ENCODE peak calls at places on chromosomes 7 and 10, in four cellular contexts. T is lower leg skin, B is PC-3, C is Panc1. K is an unnamed sample.

GRCh38 chr10:43674546-43675205 is 26.0 kb upstream of the ZNF32 start:
- DNase-seq in B (no peak), C (no peak), T (peak), K (no peak)

GRCh38 chr10:43234471-43235041 is 32.3 kb downstream of the RASGEF1A start:
- DNase-seq in C (no peak), T (peak), B (no peak), K (no peak)

GRCh38 chr10:36168777-36169176 is 526.7 kb upstream of the FZD8 start:
- DNase-seq in T (no peak), C (no peak), B (no peak), K (no peak)

GRCh38 chr10:3622427-3622826 is 162.6 kb downstream of the KLF6 start:
- DNase-seq in T (no peak), C (no peak), B (no peak), K (no peak)

GRCh38 chr10:44963772-44964633 is 4.4 kb downstream of the RASSF4 start:
- DNase-seq in T (peak), B (no peak), C (no peak), K (no peak)

GRCh38 chr10:51073461-51074237 is 638 bp upstream of the PRKG1 start:
- DNase-seq in T (peak), B (peak), C (no peak), K (peak)

GRCh38 chr10:51074238-51075028 is at the start of gene PRKG1:
- DNase-seq in B (peak), T (peak), C (peak), K (peak)

GRCh38 chr10:73911553-73912004 is 647 bp downstream of the PLAU start:
- DNase-seq in C (no peak), T (peak), B (peak), K (peak)

GRCh38 chr10:99125879-99126278 is 109.8 kb downstream of the HPSE2 start:
- DNase-seq in B (no peak), T (no peak), C (no peak), K (no peak)

GRCh38 chr7:117259626-117260025 is 63.2 kb downstream of the WNT2 start:
- DNase-seq in T (no peak), C (no peak), B (no peak), K (peak)

DNA sequence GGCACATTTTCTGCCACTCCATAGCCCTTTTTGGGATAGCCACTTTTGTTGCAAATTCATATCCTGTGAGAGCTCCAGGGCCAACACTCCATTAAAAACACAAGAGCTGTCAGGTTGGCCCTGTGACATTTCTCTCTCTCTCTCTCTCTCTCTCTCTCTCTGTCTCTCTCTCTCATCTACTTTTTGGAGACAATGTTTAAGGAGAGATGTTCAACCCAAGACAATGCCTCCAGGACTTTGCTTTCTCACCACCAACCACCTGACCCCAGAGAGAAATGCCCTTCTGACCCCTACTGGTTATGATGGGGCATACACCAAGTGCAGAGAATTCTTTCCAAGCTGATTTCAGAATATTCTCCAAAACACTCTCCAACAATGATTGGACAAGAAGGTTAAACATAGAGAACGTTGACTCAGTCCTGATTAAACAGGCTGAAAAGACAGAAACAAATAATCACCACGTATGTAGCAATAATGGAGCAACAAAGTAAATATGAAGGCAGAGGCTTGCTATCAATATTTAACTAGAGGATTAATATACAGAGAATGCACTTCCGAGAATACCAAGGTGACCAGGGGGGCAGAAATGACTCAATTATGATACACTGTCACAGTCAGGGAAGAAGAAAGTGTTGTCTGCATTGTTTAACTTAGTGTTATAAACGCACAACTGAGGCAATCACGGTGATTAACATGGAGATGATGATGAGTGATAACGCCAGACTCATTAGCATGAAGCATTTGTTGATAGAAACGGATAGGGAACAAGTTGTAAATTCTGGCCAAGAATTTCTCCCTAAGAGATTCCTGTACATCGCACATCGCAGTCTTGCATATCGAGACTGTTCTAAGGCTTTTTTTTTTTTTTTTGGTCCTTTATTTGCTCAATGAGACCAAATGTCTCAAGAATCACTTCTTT is 178.5 kb downstream of the NRP1 start:
- DNase-seq in T (no peak), C (peak), B (peak), K (peak)
- TF ChIP-seq CTCF in T (no peak), C (peak), B (no peak), K (peak)

GRCh38 chr7:74292757-74293576 is 3.8 kb downstream of the CLIP2 start:
- DNase-seq in B (no peak), T (no peak), C (no peak), K (no peak)
- H3K4me3 ChIP-seq in B (no peak), T (no peak), C (no peak), K (no peak)

DNA sequence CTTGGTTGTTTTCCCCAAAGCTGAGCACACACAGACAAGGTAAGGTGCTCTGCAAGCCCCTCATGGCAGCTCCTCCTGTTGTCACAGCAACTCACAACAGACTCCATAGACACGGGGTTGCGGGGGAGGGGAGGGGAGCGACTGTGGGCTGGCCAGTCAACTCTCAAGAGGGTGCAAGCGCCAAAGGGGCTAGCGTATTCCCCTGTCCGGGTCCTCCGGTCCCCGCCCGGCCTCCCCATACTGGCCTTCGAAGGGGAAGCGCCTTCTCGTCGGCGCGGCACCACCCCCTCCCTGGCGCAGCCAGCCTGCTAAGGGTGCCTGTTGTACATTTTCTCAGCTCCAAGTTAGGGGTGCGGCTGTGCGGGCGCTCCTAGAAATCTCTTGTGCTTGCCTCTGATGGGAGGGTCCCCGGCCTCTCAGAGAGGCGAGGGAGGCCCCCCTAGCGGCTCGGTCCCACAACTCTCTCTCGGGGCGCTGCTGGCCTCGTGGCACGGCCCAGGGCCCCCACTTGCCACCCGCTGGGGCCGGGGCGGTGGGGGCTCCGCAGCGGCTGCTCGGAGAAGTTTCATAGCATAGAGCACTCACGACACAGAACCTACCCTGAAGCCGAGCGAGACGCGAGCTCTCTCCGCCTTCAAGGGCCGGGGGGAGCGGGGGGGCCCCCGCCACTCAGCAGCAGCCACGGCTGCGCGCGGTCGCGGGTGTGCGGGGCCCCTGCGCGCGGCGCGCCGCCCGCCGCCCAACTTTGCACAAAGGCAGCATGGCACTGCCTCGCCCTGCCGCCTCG is 420 bp downstream of the RHOBTB1 start:
- DNase-seq in B (peak), T (peak), C (no peak), K (peak)
- TF ChIP-seq CTCF in B (no peak), T (no peak), C (no peak), K (no peak)

DNA sequence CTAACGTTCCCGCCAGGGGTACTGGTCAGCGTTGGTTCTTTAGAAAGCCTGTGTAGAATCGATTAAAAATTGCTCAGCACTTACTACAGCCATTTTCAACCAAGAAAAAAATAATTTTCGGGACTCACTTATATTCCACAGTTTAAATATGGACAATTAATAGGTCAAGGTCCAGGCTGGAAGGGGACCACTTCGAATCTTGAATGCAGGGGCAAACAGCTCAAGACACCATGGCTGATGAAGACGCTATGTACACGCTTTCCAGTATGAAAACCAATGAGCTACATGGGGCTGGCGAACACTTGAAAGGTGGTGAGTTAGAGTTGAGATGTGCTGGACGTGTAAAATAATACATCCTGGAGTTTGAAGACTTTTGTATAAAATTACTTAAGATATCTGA is 87.2 kb downstream of the PRKCQ start:
- DNase-seq in C (no peak), B (no peak), T (no peak), K (no peak)
- H3K4me3 ChIP-seq in C (no peak), B (no peak), T (no peak), K (no peak)

DNA sequence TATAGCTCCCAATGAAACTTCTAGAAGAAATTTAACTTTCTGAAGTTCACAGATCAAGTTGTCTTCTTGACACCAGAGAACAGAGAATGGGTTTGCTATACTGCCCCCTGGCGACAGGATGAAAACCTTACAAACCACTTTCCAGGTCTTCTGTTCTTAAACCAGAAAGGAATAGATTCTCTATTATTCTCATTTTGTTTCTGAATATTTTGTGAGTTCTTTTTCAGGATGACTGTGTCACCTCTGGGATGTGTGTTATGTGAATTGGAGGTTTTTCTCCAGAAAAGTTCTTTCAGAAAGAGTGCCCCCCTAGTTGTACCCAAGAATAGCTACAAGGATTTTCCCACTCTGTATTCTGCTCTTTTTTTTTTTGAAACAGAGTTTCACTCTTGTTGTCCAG is 6.3 kb downstream of the IFT22 start:
- DNase-seq in B (peak), T (no peak), C (no peak), K (peak)
- TF ChIP-seq CTCF in B (peak), T (no peak), C (peak), K (peak)

GRCh38 chr7:149284343-149284742 is 22.3 kb downstream of the ZNF783 start:
- DNase-seq in T (peak), C (no peak), B (no peak), K (peak)
- H3K4me3 ChIP-seq in T (no peak), C (peak), B (peak), K (no peak)

GRCh38 chr7:151060416-151061234 is 1.2 kb downstream of the SLC4A2 start:
- DNase-seq in T (no peak), C (no peak), B (peak), K (peak)
- TF ChIP-seq CTCF in T (no peak), C (no peak), B (peak), K (no peak)

DNA sequence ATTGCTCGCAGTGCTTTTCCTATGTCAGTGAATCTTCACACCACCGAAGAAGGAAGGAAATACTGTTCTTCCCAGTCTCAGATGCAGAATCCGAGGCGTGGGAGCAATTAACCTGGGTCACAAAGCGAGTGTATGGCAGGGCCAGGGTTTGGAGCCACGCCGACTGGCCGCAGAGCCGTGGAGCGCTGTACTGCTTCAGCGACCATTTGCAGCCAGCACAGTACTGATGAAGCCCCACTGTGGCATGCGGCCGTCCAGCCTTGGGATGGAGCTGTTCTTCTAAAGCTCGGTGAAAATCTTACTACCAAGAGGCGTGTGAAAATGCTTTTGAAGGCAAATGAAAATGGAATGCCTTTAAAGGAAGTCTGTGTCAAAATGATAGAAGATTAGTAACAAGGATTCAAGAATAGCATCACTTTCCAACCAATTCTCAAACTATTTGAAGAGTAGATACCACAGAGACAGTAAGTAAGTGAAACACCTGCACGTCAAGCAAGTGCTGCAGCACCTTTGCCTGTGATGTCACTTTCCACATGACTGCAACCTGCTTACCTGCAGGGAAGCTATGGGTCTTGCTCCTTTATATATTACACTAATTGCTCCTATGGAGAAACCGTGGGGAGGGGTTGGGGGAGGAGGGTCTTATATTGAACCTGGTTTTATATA is 4.9 kb downstream of the PPP2R2D start:
- DNase-seq in T (no peak), C (no peak), B (no peak), K (no peak)
- H3K4me3 ChIP-seq in T (no peak), C (no peak), B (no peak), K (no peak)

GRCh38 chr7:80134536-80135305 is at the start of gene GNAI1:
- DNase-seq in C (no peak), T (peak), B (peak), K (peak)

GRCh38 chr7:80134105-80134535 is 511 bp upstream of the GNAI1 start:
- DNase-seq in B (no peak), T (no peak), C (no peak), K (no peak)

GRCh38 chr7:80135306-80136104 is 874 bp downstream of the GNAI1 start:
- DNase-seq in T (peak), B (peak), C (no peak), K (no peak)

GRCh38 chr7:80131675-80132435 is 2.8 kb upstream of the GNAI1 start:
- DNase-seq in C (no peak), T (no peak), B (no peak), K (peak)

DNA sequence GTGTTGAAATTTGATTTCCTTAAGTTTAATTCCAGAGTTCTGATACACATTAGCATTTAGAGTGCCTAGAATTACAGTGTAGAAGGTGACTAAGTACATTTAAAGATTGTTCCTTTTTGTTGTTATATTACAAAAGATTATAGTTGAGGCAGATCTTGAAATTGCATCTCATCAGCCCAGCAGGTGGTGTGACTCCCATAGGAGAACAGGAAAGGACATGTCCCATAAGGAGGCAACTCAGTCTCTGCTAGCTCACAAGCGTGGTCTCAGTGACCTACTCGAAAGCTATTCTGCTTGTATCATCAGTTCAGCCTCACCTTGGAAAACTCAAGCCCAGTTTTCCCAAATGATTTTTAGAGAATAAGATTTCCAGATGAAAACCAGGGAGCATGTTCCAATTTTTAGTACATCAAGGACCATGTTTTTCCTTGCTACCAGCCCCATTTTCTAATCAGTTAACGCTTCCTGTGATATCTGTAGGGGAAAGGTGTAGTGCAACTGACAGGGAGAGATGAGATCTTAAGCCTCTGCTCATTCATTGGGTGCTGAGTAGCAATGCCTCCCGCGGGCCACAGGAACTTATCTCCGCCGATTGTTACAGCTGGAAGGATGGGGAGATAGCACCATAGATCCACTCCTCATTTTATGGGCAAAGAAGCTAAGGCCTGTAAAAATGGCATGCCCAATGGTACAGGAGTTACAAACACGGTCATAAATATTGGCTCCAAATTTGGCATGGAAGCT is 1.1 kb upstream of the GNAI1 start:
- DNase-seq in B (peak), C (no peak), T (no peak), K (peak)
- TF ChIP-seq CTCF in B (peak), C (peak), T (no peak), K (peak)

K was measured in epithelial cell of esophagus.